ENCODE peak calls at places on chromosomes 4 and X, in seven cellular contexts. A is HCT116, D is GM23338, B is PC-9, H is GM23248, L is SK-N-SH, X is PC-3. Z is an unnamed sample. For H3K9me2, the result is how much of the 10 kb centered on the place peaks cover.

GRCh38 chrX:50157545-50158125 is 43.2 kb downstream of the AKAP4 start:
- DNase-seq in A (no peak), D (no peak), B (no peak), H (peak), L (no peak), X (peak), Z (no peak)

GRCh38 chrX:151510203-151510602 is 53.3 kb upstream of the PASD1 start:
- DNase-seq in A (no peak), D (no peak), B (no peak), H (no peak), L (no peak), X (no peak), Z (no peak)

GRCh38 chrX:1577845-1578244 is 13.6 kb upstream of the AKAP17A start:
- DNase-seq in A (no peak), D (no peak), B (no peak), H (no peak), L (no peak), X (no peak), Z (no peak)

GRCh38 chr4:61336911-61337310 is 136.8 kb downstream of the ADGRL3 start:
- DNase-seq in A (no peak), D (peak), B (no peak), H (no peak), L (no peak), X (no peak), Z (no peak)

GRCh38 chr4:74267998-74268606 is 40.2 kb upstream of the EPGN start:
- DNase-seq in A (peak), D (no peak), B (peak), H (peak), L (no peak), X (peak), Z (peak)

GRCh38 chr4:46270986-46271596 is 118.8 kb downstream of the GABRA2 start:
- DNase-seq in A (no peak), D (peak), B (no peak), H (peak), L (peak), X (peak), Z (peak)

GRCh38 chr4:7280906-7281305 is 88.6 kb downstream of the SORCS2 start:
- DNase-seq in A (no peak), D (no peak), B (no peak), H (peak), L (no peak), X (peak), Z (no peak)

GRCh38 chr4:21991050-21991449 is 42.5 kb upstream of the KCNIP4 start:
- DNase-seq in A (no peak), D (no peak), B (no peak), H (peak), L (no peak), X (no peak), Z (no peak)

GRCh38 chr4:37828843-37829242 is 2.4 kb downstream of the PGM2 start:
- DNase-seq in A (no peak), D (no peak), B (no peak), H (no peak), L (no peak), X (no peak), Z (no peak)

GRCh38 chr4:151537726-151538125 is 128.8 kb downstream of the FHIP1A start:
- DNase-seq in A (no peak), D (no peak), B (no peak), H (peak), L (no peak), X (no peak), Z (no peak)

GRCh38 chrX:148535639-148536038 is 35.2 kb downstream of the AFF2 start:
- DNase-seq in A (no peak), D (no peak), B (no peak), H (peak), L (no peak), X (no peak), Z (no peak)

GRCh38 chr4:44848466-44848865 is 122.1 kb upstream of the GNPDA2 start:
- DNase-seq in A (no peak), D (no peak), B (no peak), H (no peak), L (no peak), X (no peak), Z (no peak)

GRCh38 chr4:85391011-85391410 is 83.9 kb upstream of the ARHGAP24 start:
- DNase-seq in A (no peak), D (no peak), B (no peak), H (no peak), L (no peak), X (no peak), Z (no peak)

GRCh38 chr4:20532096-20532495 is 168.2 kb upstream of the PACRGL start:
- DNase-seq in A (no peak), D (no peak), B (no peak), H (no peak), L (no peak), X (no peak), Z (no peak)

GRCh38 chrX:101232316-101232715 is 12.7 kb downstream of the DRP2 start:
- DNase-seq in A (no peak), D (no peak), B (no peak), H (peak), L (no peak), X (no peak), Z (no peak)

GRCh38 chr4:75432683-75433082 is 81.5 kb downstream of the RCHY1 start:
- DNase-seq in A (peak), D (peak), B (no peak), H (peak), L (peak), X (peak), Z (peak)

GRCh38 chr4:85669992-85670548 is 195.1 kb downstream of the ARHGAP24 start:
- DNase-seq in A (no peak), D (no peak), B (no peak), H (no peak), L (no peak), X (no peak), Z (no peak)

GRCh38 chrX:111100191-111100590 is 4.2 kb downstream of the PAK3 start:
- DNase-seq in A (peak), D (peak), B (no peak), H (peak), L (peak), X (peak), Z (peak)

GRCh38 chr4:153142700-153143438 is 61.4 kb upstream of the TRIM2 start:
- DNase-seq in A (peak), D (peak), B (peak), H (peak), L (peak), X (peak), Z (peak)

GRCh38 chrX:144840616-144841015 is 406.7 kb upstream of the SPANXN1 start:
- DNase-seq in A (no peak), D (no peak), B (no peak), H (no peak), L (no peak), X (no peak), Z (no peak)

GRCh38 chr4:89064848-89065247 is 7.9 kb upstream of the FAM13A start:
- DNase-seq in A (no peak), D (no peak), B (no peak), H (no peak), L (no peak), X (no peak), Z (no peak)

GRCh38 chr4:85761803-85762202 is 286.9 kb downstream of the ARHGAP24 start:
- DNase-seq in A (no peak), D (no peak), B (no peak), H (peak), L (no peak), X (peak), Z (no peak)

GRCh38 chrX:105461013-105461412 is 240.5 kb upstream of the TEX13A start:
- DNase-seq in A (no peak), D (no peak), B (no peak), H (no peak), L (no peak), X (peak), Z (no peak)

GRCh38 chrX:40095588-40096394 is 2.0 kb downstream of the BCOR start:
- DNase-seq in A (no peak), D (no peak), B (no peak), H (peak), L (peak), X (peak), Z (peak)

GRCh38 chr4:54439831-54440243 is 210.7 kb downstream of the PDGFRA start:
- DNase-seq in A (no peak), D (no peak), B (no peak), H (peak), L (peak), X (peak), Z (no peak)

GRCh38 chrX:7996851-7997250 is 69.6 kb upstream of the PNPLA4 start:
- DNase-seq in A (no peak), D (no peak), B (no peak), H (no peak), L (no peak), X (no peak), Z (no peak)

GRCh38 chr4:133585323-133585722 is 436.2 kb downstream of the PCDH10 start:
- DNase-seq in A (no peak), D (no peak), B (no peak), H (no peak), L (no peak), X (no peak), Z (no peak)

GRCh38 chrX:134714633-134715110 is 56.4 kb upstream of the PLAC1 start:
- DNase-seq in A (no peak), D (no peak), B (no peak), H (no peak), L (no peak), X (no peak), Z (no peak)

GRCh38 chr4:33831667-33832066 is 2412.6 kb downstream of the ARAP2 start:
- DNase-seq in A (no peak), D (no peak), B (no peak), H (peak), L (no peak), X (peak), Z (no peak)

GRCh38 chr4:137455647-137456321 is 76.5 kb downstream of the PCDH18 start:
- DNase-seq in A (no peak), D (peak), B (no peak), H (no peak), L (no peak), X (no peak), Z (no peak)

GRCh38 chr4:146342600-146343192 is 128.4 kb downstream of the REELD1 start:
- DNase-seq in A (no peak), D (peak), B (peak), H (peak), L (peak), X (peak), Z (peak)

GRCh38 chr4:128393111-128393704 is 105.6 kb upstream of the PGRMC2 start:
- DNase-seq in A (no peak), D (no peak), B (no peak), H (peak), L (peak), X (no peak), Z (peak)

GRCh38 chrX:115679460-115679859 is 118.5 kb downstream of the PLS3 start:
- DNase-seq in A (peak), D (peak), B (no peak), H (peak), L (peak), X (peak), Z (no peak)

GRCh38 chr4:184473515-184474260 is 662 bp downstream of the IRF2 start:
- DNase-seq in A (no peak), D (peak), B (no peak), H (peak), L (peak), X (peak), Z (peak)

GRCh38 chrX:71210829-71211228 is 12.2 kb upstream of the GJB1 start:
- DNase-seq in A (no peak), D (no peak), B (no peak), H (peak), L (no peak), X (no peak), Z (no peak)

GRCh38 chrX:41010188-41010846 is 74.9 kb upstream of the USP9X start:
- DNase-seq in A (no peak), D (peak), B (peak), H (peak), L (peak), X (peak), Z (no peak)

GRCh38 chr4:184824776-184825393 is 883 bp downstream of the ACSL1 start:
- DNase-seq in A (no peak), D (no peak), B (no peak), H (no peak), L (no peak), X (peak), Z (no peak)

GRCh38 chrX:13716455-13716854 is 18.0 kb downstream of the TRAPPC2 start:
- DNase-seq in A (no peak), D (no peak), B (no peak), H (no peak), L (no peak), X (no peak), Z (no peak)

GRCh38 chrX:13719192-13719856 is 15.1 kb downstream of the TRAPPC2 start:
- DNase-seq in A (no peak), D (no peak), B (no peak), H (no peak), L (no peak), X (no peak), Z (no peak)

GRCh38 chrX:13721371-13721770 is 13.0 kb downstream of the TRAPPC2 start:
- DNase-seq in A (no peak), D (no peak), B (no peak), H (no peak), L (no peak), X (peak), Z (no peak)

GRCh38 chrX:13717697-13718483 is 16.5 kb downstream of the TRAPPC2 start:
- DNase-seq in A (no peak), D (no peak), B (no peak), H (peak), L (no peak), X (no peak), Z (no peak)

GRCh38 chrX:13716905-13717304 is 17.5 kb downstream of the TRAPPC2 start:
- DNase-seq in A (no peak), D (peak), B (no peak), H (no peak), L (no peak), X (no peak), Z (peak)
- H3K4me3 ChIP-seq in A (no peak), D (no peak), B (no peak), H (no peak), L (no peak), X (no peak), Z (no peak)

GRCh38 chr4:2600878-2601277 is 64.4 kb downstream of the FAM193A start:
- DNase-seq in A (no peak), D (no peak), B (no peak), H (no peak), L (no peak), X (no peak), Z (no peak)
- H3K27ac ChIP-seq in A (no peak), D (peak), B (no peak), H (no peak), L (no peak), X (no peak), Z (no peak)

GRCh38 chr4:110292994-110293744 is 94.8 kb upstream of the ELOVL6 start:
- DNase-seq in A (no peak), D (no peak), B (no peak), H (no peak), L (no peak), X (peak), Z (no peak)

GRCh38 chr4:110287130-110287529 is 88.7 kb upstream of the ELOVL6 start:
- DNase-seq in A (peak), D (no peak), B (peak), H (peak), L (no peak), X (peak), Z (peak)

GRCh38 chr4:110290511-110290910 is 92.1 kb upstream of the ELOVL6 start:
- DNase-seq in A (no peak), D (no peak), B (no peak), H (no peak), L (no peak), X (no peak), Z (no peak)

GRCh38 chr4:110294165-110294564 is 95.8 kb upstream of the ELOVL6 start:
- DNase-seq in A (no peak), D (no peak), B (peak), H (peak), L (no peak), X (peak), Z (no peak)

GRCh38 chr4:110289601-110290100 is 91.2 kb upstream of the ELOVL6 start:
- DNase-seq in A (no peak), D (peak), B (no peak), H (no peak), L (no peak), X (no peak), Z (no peak)
- H3K9me2 ChIP-seq in A (under half), D (under half), B (under half), H (under half), L (under half), X (under half), Z (under half)

GRCh38 chrX:24055043-24055356 is 244 bp downstream of the EIF2S3 start:
- DNase-seq in A (no peak), D (no peak), B (no peak), H (no peak), L (no peak), X (no peak), Z (no peak)
- H3K4me3 ChIP-seq in A (no peak), D (no peak), B (no peak), H (no peak), L (no peak), X (no peak), Z (no peak)

GRCh38 chr4:138728566-138728965 is 287.0 kb upstream of the NOCT start:
- DNase-seq in A (no peak), D (no peak), B (no peak), H (no peak), L (no peak), X (peak), Z (no peak)

GRCh38 chr4:138724530-138724929 is 291.1 kb upstream of the NOCT start:
- DNase-seq in A (no peak), D (peak), B (no peak), H (no peak), L (no peak), X (no peak), Z (no peak)

DNA sequence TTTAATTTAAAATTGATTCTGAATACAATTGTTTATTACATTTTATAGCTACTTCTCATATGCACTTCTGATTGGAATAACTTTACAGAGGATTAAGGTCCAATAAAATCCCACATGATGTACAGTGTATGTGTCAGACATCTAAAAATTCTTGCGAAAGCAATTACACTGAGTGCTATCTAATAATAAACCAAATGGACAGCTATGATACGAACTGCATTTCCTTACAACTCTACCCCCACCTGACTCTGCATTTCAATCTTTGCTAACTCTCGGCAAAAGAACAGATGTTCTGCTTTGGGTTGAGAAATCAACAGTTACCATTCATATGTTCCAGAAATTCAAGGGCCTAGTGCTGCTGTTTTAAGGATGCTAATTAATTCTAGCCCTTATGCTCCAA is 287.9 kb upstream of the NOCT start:
- DNase-seq in A (no peak), D (no peak), B (no peak), H (peak), L (no peak), X (no peak), Z (no peak)
- H3K27ac ChIP-seq in A (no peak), D (no peak), B (no peak), H (no peak), L (no peak), X (no peak), Z (no peak)

Z was measured in MM.1S.